ENCODE peak calls at places on chromosomes 7 and 10, in seven cellular contexts. One of them, this sample, is unnamed.

GRCh38 chr10:122550983-122551382 is 9.6 kb upstream of the DMBT1 start:
- DNase-seq in activated CD8-positive, alpha-beta T cell treated with anti-CD3 and anti-CD28 coated beads, Interleukin-2, amount 10 ng/mL, durations not matched to agents 7 days and 5 days: no peak
- DNase-seq in MM.1S: no peak
- DNase-seq in GM10248: no peak
- DNase-seq in kidney epithelial cell: no peak
- DNase-seq in aorta: no peak
- DNase-seq in HCT116: no peak
- DNase-seq in this sample: no peak

GRCh38 chr10:114634607-114634974 is 23.5 kb downstream of the ABLIM1 start:
- DNase-seq in activated CD8-positive, alpha-beta T cell treated with anti-CD3 and anti-CD28 coated beads, Interleukin-2, amount 10 ng/mL, durations not matched to agents 7 days and 5 days: no peak
- DNase-seq in MM.1S: no peak
- DNase-seq in GM10248: no peak
- DNase-seq in kidney epithelial cell: peak
- DNase-seq in aorta: peak
- DNase-seq in HCT116: peak
- DNase-seq in this sample: no peak

GRCh38 chr7:112462236-112462635 is 12.0 kb downstream of the IFRD1 start:
- DNase-seq in activated CD8-positive, alpha-beta T cell treated with anti-CD3 and anti-CD28 coated beads, Interleukin-2, amount 10 ng/mL, durations not matched to agents 7 days and 5 days: no peak
- DNase-seq in MM.1S: no peak
- DNase-seq in GM10248: no peak
- DNase-seq in kidney epithelial cell: peak
- DNase-seq in aorta: no peak
- DNase-seq in HCT116: no peak
- DNase-seq in this sample: no peak

GRCh38 chr7:44048031-44048795 is 3.7 kb downstream of the DBNL start:
- DNase-seq in activated CD8-positive, alpha-beta T cell treated with anti-CD3 and anti-CD28 coated beads, Interleukin-2, amount 10 ng/mL, durations not matched to agents 7 days and 5 days: no peak
- DNase-seq in MM.1S: no peak
- DNase-seq in GM10248: no peak
- DNase-seq in kidney epithelial cell: no peak
- DNase-seq in aorta: peak
- DNase-seq in HCT116: no peak
- DNase-seq in this sample: no peak

GRCh38 chr7:101998904-101999236 is 181.4 kb downstream of the CUX1 start:
- DNase-seq in activated CD8-positive, alpha-beta T cell treated with anti-CD3 and anti-CD28 coated beads, Interleukin-2, amount 10 ng/mL, durations not matched to agents 7 days and 5 days: no peak
- DNase-seq in MM.1S: no peak
- DNase-seq in GM10248: no peak
- DNase-seq in kidney epithelial cell: no peak
- DNase-seq in aorta: no peak
- DNase-seq in HCT116: no peak
- DNase-seq in this sample: no peak

GRCh38 chr10:100194711-100195110 is 8.9 kb upstream of the ERLIN1 start:
- DNase-seq in activated CD8-positive, alpha-beta T cell treated with anti-CD3 and anti-CD28 coated beads, Interleukin-2, amount 10 ng/mL, durations not matched to agents 7 days and 5 days: no peak
- DNase-seq in MM.1S: no peak
- DNase-seq in GM10248: no peak
- DNase-seq in kidney epithelial cell: no peak
- DNase-seq in aorta: no peak
- DNase-seq in HCT116: no peak
- DNase-seq in this sample: no peak

GRCh38 chr7:28469562-28469961 is 57.2 kb downstream of the CREB5 start:
- DNase-seq in activated CD8-positive, alpha-beta T cell treated with anti-CD3 and anti-CD28 coated beads, Interleukin-2, amount 10 ng/mL, durations not matched to agents 7 days and 5 days: no peak
- DNase-seq in MM.1S: no peak
- DNase-seq in GM10248: no peak
- DNase-seq in kidney epithelial cell: no peak
- DNase-seq in aorta: no peak
- DNase-seq in HCT116: no peak
- DNase-seq in this sample: no peak

GRCh38 chr10:72728462-72728861 is 36.5 kb downstream of the MCU start:
- DNase-seq in activated CD8-positive, alpha-beta T cell treated with anti-CD3 and anti-CD28 coated beads, Interleukin-2, amount 10 ng/mL, durations not matched to agents 7 days and 5 days: no peak
- DNase-seq in MM.1S: no peak
- DNase-seq in GM10248: no peak
- DNase-seq in kidney epithelial cell: no peak
- DNase-seq in aorta: no peak
- DNase-seq in HCT116: no peak
- DNase-seq in this sample: no peak

This sample was measured in T-helper 17 cell.